ENCODE peak calls at places on chromosome 7, in seven cellular contexts. X, J, M, R, E, U and T are unnamed samples.

GRCh38 chr7:150339369-150339768 is 2.1 kb downstream of the RARRES2 start:
- DNase-seq in J (no peak), R (peak), U (no peak), E (no peak), M (peak), X (no peak), T (no peak)

GRCh38 chr7:5424689-5425506 is 1.3 kb upstream of the TNRC18 start:
- DNase-seq in U (no peak), M (peak), X (peak), E (no peak), R (peak), J (no peak), T (peak)

GRCh38 chr7:128918266-128918665 is 7.8 kb upstream of the KCP start:
- DNase-seq in M (no peak), E (no peak), X (no peak), U (no peak), J (no peak), R (peak), T (no peak)

GRCh38 chr7:2978403-2978802 is 65.3 kb downstream of the CARD11 start:
- DNase-seq in U (no peak), R (no peak), M (no peak), X (no peak), E (no peak), J (peak), T (no peak)

GRCh38 chr7:64037095-64037494 is 8.1 kb upstream of the ZNF727 start:
- DNase-seq in M (no peak), U (no peak), E (no peak), X (no peak), R (no peak), J (no peak), T (no peak)

GRCh38 chr7:105996860-105997737 is 34.0 kb downstream of the CDHR3 start:
- DNase-seq in X (no peak), J (no peak), E (no peak), M (no peak), R (peak), U (no peak), T (no peak)

GRCh38 chr7:33067921-33068320 is 5.3 kb upstream of the NT5C3A start:
- DNase-seq in E (no peak), J (no peak), U (no peak), M (no peak), X (no peak), R (no peak), T (no peak)

GRCh38 chr7:17849504-17849903 is 90.8 kb downstream of the SNX13 start:
- DNase-seq in E (no peak), J (no peak), M (no peak), R (no peak), U (no peak), X (no peak), T (no peak)

GRCh38 chr7:33873981-33874750 is 31.2 kb upstream of the BMPER start:
- DNase-seq in J (no peak), E (no peak), X (no peak), M (no peak), R (no peak), U (no peak), T (peak)